ENCODE peak calls at places on chromosomes 6 and 20, in four cellular contexts. O, H, R and J are unnamed samples.

GRCh38 chr6:85470023-85470410 is 20.1 kb downstream of the NT5E start:
- DNase-seq in H (no peak), O (no peak), R (no peak), J (no peak)

GRCh38 chr6:90294614-90294988 is 2.0 kb downstream of the BACH2 start:
- DNase-seq in R (peak; percentile 76), H (no peak), O (peak; percentile 35), J (no peak)

GRCh38 chr20:43507150-43508080 is at the start of gene L3MBTL1:
- DNase-seq in R (no peak), H (no peak), O (peak; percentile 84), J (peak; percentile 70)

GRCh38 chr6:30963641-30964040 is 19.9 kb upstream of the MUC21 start:
- DNase-seq in O (no peak), H (no peak), R (no peak), J (peak; percentile 39)

GRCh38 chr6:159973951-159974350 is 5.1 kb downstream of the IGF2R start:
- DNase-seq in H (no peak), R (no peak), O (peak; percentile 23), J (peak; percentile 83)

GRCh38 chr6:115798229-115798628 is 262.5 kb downstream of the FRK start:
- DNase-seq in R (no peak), H (no peak), O (no peak), J (no peak)

GRCh38 chr6:56902551-56903464 is 52.1 kb upstream of the BEND6 start:
- DNase-seq in H (no peak), O (peak; percentile 34), R (no peak), J (peak; percentile 39)

GRCh38 chr6:43276180-43277082 is 21.6 kb upstream of the SLC22A7 start:
- DNase-seq in O (no peak), H (no peak), R (peak; percentile 67), J (no peak)

GRCh38 chr20:37827605-37828004 is 75.3 kb upstream of the VSTM2L start:
- DNase-seq in R (no peak), O (no peak), H (no peak), J (no peak)

GRCh38 chr20:24146231-24146634 is 157.7 kb upstream of the GGTLC1 start:
- DNase-seq in H (no peak), R (no peak), O (no peak), J (peak; percentile 66)

GRCh38 chr6:163667372-163668060 is 253.0 kb downstream of the QKI start:
- DNase-seq in H (no peak), O (no peak), R (no peak), J (no peak)

GRCh38 chr6:56719310-56719709 is 76.6 kb upstream of the DST start:
- DNase-seq in H (no peak), O (no peak), R (no peak), J (no peak)

GRCh38 chr20:9363673-9364072 is 150.7 kb upstream of the LAMP5 start:
- DNase-seq in R (no peak), O (no peak), H (no peak), J (peak; percentile 56)

GRCh38 chr6:151384151-151384550 is 7.2 kb downstream of the ZBTB2 start:
- DNase-seq in R (no peak), H (no peak), O (no peak), J (no peak)

GRCh38 chr6:18509871-18510643 is 122.9 kb downstream of the RNF144B start:
- DNase-seq in R (no peak), O (no peak), H (no peak), J (no peak)

GRCh38 chr6:100886078-100886477 is 4.9 kb upstream of the ASCC3 start:
- DNase-seq in H (no peak), O (no peak), R (no peak), J (peak; percentile 24)

GRCh38 chr6:20325641-20326421 is 75.8 kb upstream of the E2F3 start:
- DNase-seq in O (no peak), R (no peak), H (no peak), J (peak; percentile 52)

GRCh38 chr20:46995561-46996142 is 101.0 kb downstream of the EYA2 start:
- DNase-seq in O (no peak), R (no peak), H (no peak), J (no peak)

GRCh38 chr6:147055821-147056392 is 148.3 kb upstream of the STXBP5 start:
- DNase-seq in H (no peak), O (no peak), R (no peak), J (no peak)

GRCh38 chr6:94270040-94270689 is 850.8 kb upstream of the EPHA7 start:
- DNase-seq in H (no peak), R (no peak), O (peak; percentile 13), J (no peak)

GRCh38 chr6:144898052-144898689 is 613.0 kb downstream of the UTRN start:
- DNase-seq in O (no peak), H (no peak), R (no peak), J (peak; percentile 70)

DNA sequence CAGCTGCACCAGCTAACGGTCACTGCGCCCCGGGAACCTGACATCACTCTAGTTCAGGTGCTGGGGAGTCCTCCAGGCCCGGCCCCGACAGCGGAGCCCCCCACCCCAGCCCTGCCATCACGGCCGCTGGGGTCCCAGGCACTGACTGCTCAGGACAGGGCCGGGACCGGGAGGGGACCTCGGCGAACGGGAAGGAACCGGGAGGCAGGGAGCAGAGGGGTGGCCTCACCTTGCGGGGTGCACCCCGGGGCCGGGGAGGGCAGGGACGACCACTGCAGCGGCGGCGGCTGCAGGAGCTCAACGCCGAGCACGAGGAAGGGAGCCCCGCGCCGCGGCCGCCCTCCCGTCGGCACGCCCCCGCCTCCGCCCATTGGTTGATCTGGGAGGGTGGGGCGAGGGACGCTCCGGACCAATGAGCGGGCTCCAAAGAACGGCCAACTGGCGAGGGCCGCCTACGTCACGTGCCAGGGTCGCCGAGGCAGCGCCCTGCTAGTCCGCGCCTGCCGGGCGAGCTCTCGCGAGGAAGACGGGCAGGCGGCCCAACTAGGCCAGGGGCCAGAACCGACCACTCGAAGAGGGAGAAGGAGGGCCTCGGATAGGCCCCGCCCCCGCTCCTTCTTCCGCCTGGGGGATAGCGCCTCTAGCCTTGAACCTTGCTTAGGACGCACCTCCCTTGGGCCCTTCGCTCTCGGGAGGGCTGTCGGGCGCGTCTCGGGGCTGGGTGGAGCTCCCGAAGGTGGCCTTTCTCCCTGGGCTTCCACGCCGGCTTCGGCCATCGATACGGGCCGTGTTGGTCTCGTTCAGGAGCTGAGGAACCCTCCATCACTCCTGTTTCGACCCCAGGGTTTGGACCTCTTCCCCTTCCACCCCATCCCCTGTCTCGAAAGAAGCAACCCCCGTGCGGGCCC is at the start of gene ADISSP:
- DNase-seq in O (peak; percentile 98), H (peak; percentile 99), R (peak; percentile 97), J (peak; percentile 99)
- H3K4me3 ChIP-seq in O (peak within 1 kb of the TSS; percentile 68), H (peak within 1 kb of the TSS; percentile 64), R (peak within 1 kb of the TSS; percentile 99), J (peak within 1 kb of the TSS; percentile 81)

GRCh38 chr6:4396032-4396431 is 260.7 kb upstream of the ECI2 start:
- DNase-seq in O (no peak), H (no peak), R (no peak), J (no peak)
- TF ChIP-seq CTCF in O (no peak), H (no peak), R (no peak), J (peak; percentile 19)

DNA sequence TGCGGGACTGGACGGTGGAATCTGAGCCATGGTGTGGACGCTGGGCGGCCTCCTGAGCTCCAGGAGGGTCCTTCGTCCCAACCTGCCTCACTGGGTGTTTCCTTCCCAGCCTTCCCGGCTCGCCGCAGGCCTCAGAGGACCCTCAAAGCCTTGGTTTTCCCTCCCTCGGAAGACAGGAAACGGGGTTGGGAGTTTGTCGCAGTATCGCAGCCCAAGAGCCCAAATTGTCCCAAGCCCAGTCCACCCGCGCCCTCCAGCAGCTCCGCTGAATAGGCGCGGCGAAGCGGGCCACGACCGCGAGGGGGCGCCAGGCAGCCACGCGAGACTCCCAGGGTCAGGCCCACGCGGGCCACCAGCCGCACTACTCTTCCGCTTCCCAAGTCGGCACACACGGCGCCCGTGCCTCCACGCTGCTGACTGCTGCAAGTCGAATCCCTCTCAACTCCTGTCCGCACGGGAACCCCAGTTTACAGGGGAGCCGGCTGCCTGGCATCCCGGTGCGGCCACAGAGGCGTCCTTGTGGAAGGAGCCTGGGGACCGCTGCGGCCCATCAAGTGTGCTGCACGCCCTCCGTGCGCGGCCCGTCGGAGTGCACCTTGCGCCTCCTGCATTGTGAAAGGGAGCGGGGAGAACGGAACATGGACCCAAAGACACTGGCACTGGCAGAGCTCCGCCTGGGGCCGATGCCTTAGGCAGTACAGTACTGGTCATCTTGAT is 40.4 kb upstream of the HMGA1 start:
- DNase-seq in H (peak; percentile 92), R (peak; percentile 97), O (peak; percentile 73), J (peak; percentile 61)
- H3K4me3 ChIP-seq in H (peak overlapping the region; percentile 53), R (peak overlapping the region; percentile 89), O (no peak overlapping the region), J (peak overlapping the region; percentile 43)

DNA sequence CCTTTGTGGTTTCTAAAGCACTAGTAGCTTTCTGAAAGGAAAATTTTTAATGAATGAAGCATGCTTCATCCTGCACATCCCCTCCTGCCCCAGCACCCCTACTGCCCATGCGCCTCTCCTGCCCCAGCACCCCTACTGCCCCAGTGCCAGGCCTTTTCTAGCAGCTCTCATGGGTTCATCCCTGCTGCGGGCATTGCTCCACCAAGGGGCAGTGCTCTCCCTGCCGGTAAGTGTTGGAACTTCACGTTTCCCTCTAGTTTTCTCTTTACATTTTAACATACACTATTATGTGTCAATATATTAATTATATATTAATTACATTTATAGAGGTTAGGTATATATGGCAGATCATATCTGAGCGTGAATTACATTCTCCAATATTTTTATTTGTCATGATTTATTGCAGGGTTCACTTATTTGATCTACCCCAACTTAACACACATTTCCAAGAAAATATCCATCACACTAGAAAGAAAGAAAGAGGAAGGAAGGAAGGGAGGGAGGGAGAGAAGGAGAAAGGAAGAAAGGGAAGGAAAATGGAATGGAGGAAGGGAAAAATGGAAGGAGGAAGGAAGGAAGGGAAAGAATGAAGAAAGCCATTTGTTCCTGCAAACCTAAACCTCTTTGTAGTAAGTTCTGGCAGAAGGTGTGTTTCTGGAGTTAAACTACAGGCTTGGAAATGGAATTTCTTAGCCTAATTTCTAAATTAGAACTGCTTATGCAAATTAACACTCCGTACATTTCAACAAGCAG is 46.8 kb downstream of the CEP43 start:
- DNase-seq in O (no peak), R (no peak), H (no peak), J (no peak)
- TF ChIP-seq CTCF in O (peak; percentile 12), R (no peak), H (no peak), J (no peak)